ENCODE peak calls at places on chromosomes 5 and 9, in nine cellular contexts. A is stomach, Q is cardiac muscle cell, U is neural progenitor cell, J is Peyer's patch, S is adrenal gland, W is A549, C is spleen, K is HCT116. F is an unnamed sample.

GRCh38 chr5:178281321-178281720 is 48.7 kb upstream of the PHYKPL start:
- DNase-seq in Q (no peak), K (no peak), S (no peak), J (peak; percentile 21), W (no peak), C (peak; percentile 64), U (no peak), A (no peak), F (no peak)

GRCh38 chr5:34915856-34916192 is 313 bp downstream of the BRIX1 start:
- DNase-seq in W (peak; percentile 13), A (no peak), S (no peak), U (no peak), Q (no peak), C (no peak), J (no peak), K (no peak), F (no peak)

GRCh38 chr9:123942542-123942941 is 12.6 kb upstream of the DENND1A start:
- DNase-seq in W (no peak), Q (no peak), S (no peak), A (peak; percentile 29), C (no peak), U (no peak), J (peak; percentile 73), K (no peak), F (peak; percentile 16)

GRCh38 chr9:115594551-115594950 is 476.6 kb upstream of the TNC start:
- DNase-seq in S (no peak), K (no peak), C (no peak), Q (peak; percentile 24), A (no peak), W (no peak), U (no peak), J (no peak), F (no peak)

GRCh38 chr9:99562263-99562565 is 259.5 kb upstream of the NR4A3 start:
- DNase-seq in J (no peak), K (no peak), W (no peak), A (no peak), Q (no peak), U (no peak), C (no peak), S (no peak), F (no peak)

GRCh38 chr9:32926901-32927300 is 74.5 kb downstream of the APTX start:
- DNase-seq in C (no peak), Q (no peak), J (no peak), U (no peak), S (peak; percentile 7), A (no peak), K (no peak), W (no peak), F (no peak)

GRCh38 chr5:108634251-108634950 is 113.3 kb upstream of the FER start:
- DNase-seq in U (no peak), S (no peak), J (no peak), K (no peak), C (no peak), W (no peak), Q (peak; percentile 28), A (no peak), F (no peak)

GRCh38 chr5:4275232-4275631 is 679.6 kb downstream of the IRX1 start:
- DNase-seq in U (no peak), J (no peak), K (no peak), C (no peak), W (no peak), Q (no peak), S (no peak), A (no peak), F (no peak)

GRCh38 chr9:121985792-121986494 is 107.2 kb downstream of the TTLL11 start:
- DNase-seq in A (no peak), Q (peak; percentile 79), J (no peak), W (no peak), U (no peak), C (no peak), K (no peak), S (no peak), F (no peak)

GRCh38 chr9:73219985-73220626 is 68.4 kb downstream of the ANXA1 start:
- DNase-seq in K (no peak), J (no peak), Q (peak; percentile 77), W (no peak), S (peak; percentile 4), A (no peak), C (no peak), U (no peak), F (peak; percentile 49)

DNA sequence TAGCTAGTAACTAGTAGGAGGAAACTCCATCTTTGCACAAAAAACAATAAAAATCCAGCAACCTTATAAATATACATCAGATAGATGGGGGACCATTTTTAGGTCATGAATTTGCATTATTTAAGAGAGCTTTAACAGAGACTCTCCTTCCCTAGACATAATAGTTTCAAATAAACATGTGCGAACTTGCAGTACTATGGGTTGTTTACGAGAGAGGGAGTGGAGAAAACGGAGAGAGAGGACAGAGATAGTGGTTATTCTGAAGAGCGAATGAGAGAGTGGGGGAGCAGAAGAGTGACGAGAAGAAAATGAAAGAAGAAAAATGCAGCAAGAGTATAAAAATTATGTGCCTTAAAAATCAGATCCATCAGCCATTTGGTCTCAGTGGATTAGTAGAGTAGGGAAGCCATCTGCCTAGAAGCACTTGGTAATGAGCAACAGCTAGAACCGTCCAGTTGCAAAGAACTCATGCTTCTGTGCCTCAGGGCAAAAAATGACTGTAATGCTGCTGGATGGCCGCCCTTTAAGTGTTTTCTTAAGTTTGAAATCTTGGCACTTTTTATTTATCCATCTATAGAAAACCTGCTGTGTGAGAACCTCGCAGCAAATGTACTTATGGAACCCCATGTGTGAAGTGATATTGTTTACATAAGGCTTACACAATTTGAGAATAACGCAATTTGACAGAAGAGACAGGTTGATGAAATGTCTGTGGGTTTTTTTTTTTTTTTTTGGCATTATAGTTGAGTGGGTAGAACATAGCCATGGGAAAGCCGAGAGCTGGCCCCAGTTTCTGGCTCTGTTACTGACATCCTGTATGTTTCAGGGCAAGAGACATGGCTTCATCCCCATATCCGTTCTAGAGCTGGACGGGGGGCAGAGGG is 95.6 kb upstream of the ZNF608 start:
- DNase-seq in K (no peak), Q (peak; percentile 66), C (no peak), W (no peak), S (no peak), U (no peak), A (no peak), J (no peak), F (no peak)
- H3K4me1 ChIP-seq in K (no peaks in the 10 kb centered on the region), Q (no peaks in the 10 kb centered on the region), C (no peaks in the 10 kb centered on the region), W (no peaks in the 10 kb centered on the region), S (no peaks in the 10 kb centered on the region), U (no peaks in the 10 kb centered on the region), A (no peaks in the 10 kb centered on the region), J (no peaks in the 10 kb centered on the region), F (no peaks in the 10 kb centered on the region)

GRCh38 chr9:24333629-24334028 is 212.1 kb downstream of the IZUMO3 start:
- DNase-seq in Q (no peak), S (no peak), A (no peak), J (no peak), K (no peak), U (peak; percentile 10), C (no peak), W (no peak), F (no peak)
- TF ChIP-seq CTCF in Q (no peak), S (no peak), A (no peak), J (no peak), K (no peak), U (peak; percentile 16), C (no peak), W (no peak), F (no peak)

GRCh38 chr5:61767231-61768080 is 435.4 kb downstream of the ZSWIM6 start:
- DNase-seq in A (no peak), J (no peak), C (no peak), K (no peak), Q (no peak), W (no peak), U (no peak), S (no peak), F (no peak)

GRCh38 chr5:61765471-61765870 is 433.4 kb downstream of the ZSWIM6 start:
- DNase-seq in J (no peak), C (no peak), S (no peak), Q (no peak), K (no peak), W (no peak), A (no peak), U (no peak), F (no peak)

GRCh38 chr5:61766141-61766540 is 434.1 kb downstream of the ZSWIM6 start:
- DNase-seq in U (no peak), S (no peak), C (no peak), A (no peak), J (no peak), Q (no peak), W (no peak), K (no peak), F (no peak)

GRCh38 chr5:61768692-61769281 is 436.7 kb downstream of the ZSWIM6 start:
- DNase-seq in A (peak; percentile 31), S (peak; percentile 8), W (peak; percentile 69), C (no peak), K (peak; percentile 63), U (peak; percentile 69), J (no peak), Q (no peak), F (peak; percentile 16)

GRCh38 chr5:61771062-61771461 is 439.0 kb downstream of the ZSWIM6 start:
- DNase-seq in J (no peak), W (no peak), U (no peak), Q (no peak), S (no peak), A (no peak), K (no peak), C (no peak), F (no peak)
- H3K4me1 ChIP-seq in J (no peaks in the 10 kb centered on the region), W (no peaks in the 10 kb centered on the region), U (peaks cover 24% of the 10 kb centered on the region), Q (no peaks in the 10 kb centered on the region), S (no peaks in the 10 kb centered on the region), A (no peaks in the 10 kb centered on the region), K (no peaks in the 10 kb centered on the region), C (no peaks in the 10 kb centered on the region), F (no peaks in the 10 kb centered on the region)

GRCh38 chr5:149951138-149951749 is 6.7 kb upstream of the PDE6A start:
- DNase-seq in K (no peak), C (no peak), S (peak; percentile 47), Q (no peak), U (no peak), J (no peak), A (no peak), W (no peak), F (no peak)
- TF ChIP-seq CTCF in K (peak; percentile 25), C (no peak), S (peak; percentile 19), Q (no peak), U (peak; percentile 31), J (no peak), A (no peak), W (no peak), F (no peak)

F was measured in body of pancreas.